ENCODE peak calls at places on chromosomes 13 and 19, in four cellular contexts. Y is EH; W is stimulated activated CD4-positive, alpha-beta T cell treated with anti-CD3 and anti-CD28 coated beads, Interleukin-15, amount 100 ng/mL, for 1 hour; J is left colon. C is an unnamed sample.
A peak's percentile ranks its signal among the peaks of the same experiment; 100 is the strongest.

GRCh38 chr13:46831588-46832194 is 34.7 kb upstream of the ESD start:
- DNase-seq in W (no peak), J (no peak), Y (peak; percentile 60), C (no peak)

GRCh38 chr13:106376411-106377112 is 158.9 kb downstream of the EFNB2 start:
- DNase-seq in W (no peak), J (no peak), Y (peak; percentile 95), C (no peak)

GRCh38 chr19:41554902-41555301 is 21.1 kb upstream of the CEACAM21 start:
- DNase-seq in Y (no peak), W (no peak), J (no peak), C (no peak)

GRCh38 chr19:14959263-14959662 is 18.0 kb downstream of the OR7C2 start:
- DNase-seq in J (no peak), W (no peak), Y (no peak), C (no peak)

GRCh38 chr13:66675620-66676019 is 554.5 kb downstream of the PCDH9 start:
- DNase-seq in Y (no peak), J (no peak), W (no peak), C (no peak)

GRCh38 chr19:6056801-6057650 is 53.3 kb downstream of the RFX2 start:
- DNase-seq in J (peak; percentile 80), W (no peak), Y (peak; percentile 97), C (no peak)

GRCh38 chr13:44765076-44765475 is 188.9 kb upstream of the TSC22D1 start:
- DNase-seq in W (no peak), Y (no peak), J (no peak), C (no peak)

GRCh38 chr19:15280915-15281683 is 48.9 kb upstream of the EPHX3 start:
- DNase-seq in W (no peak), J (peak; percentile 66), Y (peak; percentile 90), C (peak; percentile 28)

GRCh38 chr13:75495938-75496337 is 14.0 kb upstream of the TBC1D4 start:
- DNase-seq in W (no peak), Y (peak; percentile 85), J (no peak), C (no peak)

GRCh38 chr19:42316223-42317211 is 3.4 kb downstream of the TMEM145 start:
- DNase-seq in W (no peak), J (no peak), Y (peak; percentile 69), C (no peak)

GRCh38 chr19:58056861-58057260 is 2.2 kb upstream of the ZNF135 start:
- DNase-seq in W (no peak), J (no peak), Y (no peak), C (no peak)

GRCh38 chr19:5931251-5931650 is 17.2 kb downstream of the CAPS start:
- DNase-seq in W (no peak), Y (no peak), J (no peak), C (no peak)

GRCh38 chr19:801030-801860 is 4.0 kb downstream of the PTBP1 start:
- DNase-seq in Y (peak; percentile 54), J (peak; percentile 62), W (no peak), C (no peak)

GRCh38 chr19:7342143-7342542 is 6.6 kb upstream of the ARHGEF18 start:
- DNase-seq in W (no peak), Y (no peak), J (no peak), C (no peak)